ENCODE peak calls at places on chromosomes 12 and 14, in six cellular contexts. One of them, this sample, is unnamed.

GRCh38 chr12:51798507-51798906 is 50.0 kb downstream of the FIGNL2 start:
- DNase-seq in hepatocyte: no peak
- DNase-seq in HTR-8/SVneo: no peak
- DNase-seq in HCT116: no peak
- DNase-seq in WERI-Rb-1: no peak
- DNase-seq in left lobe of liver: no peak
- DNase-seq in this sample: peak

GRCh38 chr12:38547586-38547985 is 231.0 kb downstream of the ALG10B start:
- DNase-seq in WERI-Rb-1: no peak
- DNase-seq in HCT116: no peak
- DNase-seq in HTR-8/SVneo: no peak
- DNase-seq in hepatocyte: no peak
- DNase-seq in left lobe of liver: no peak
- DNase-seq in this sample: no peak

GRCh38 chr12:117900561-117900960 is 68.2 kb downstream of the KSR2 start:
- DNase-seq in left lobe of liver: no peak
- DNase-seq in HCT116: no peak
- DNase-seq in WERI-Rb-1: no peak
- DNase-seq in hepatocyte: no peak
- DNase-seq in HTR-8/SVneo: peak
- DNase-seq in this sample: peak

GRCh38 chr12:103327676-103328075 is 168.1 kb downstream of the C12orf42 start:
- DNase-seq in HTR-8/SVneo: no peak
- DNase-seq in HCT116: no peak
- DNase-seq in hepatocyte: no peak
- DNase-seq in WERI-Rb-1: no peak
- DNase-seq in left lobe of liver: no peak
- DNase-seq in this sample: no peak

GRCh38 chr12:12172106-12172511 is 94.7 kb downstream of the LRP6 start:
- DNase-seq in WERI-Rb-1: no peak
- DNase-seq in left lobe of liver: no peak
- DNase-seq in hepatocyte: peak
- DNase-seq in HCT116: no peak
- DNase-seq in HTR-8/SVneo: no peak
- DNase-seq in this sample: no peak

GRCh38 chr12:724194-724855 is 28.1 kb upstream of the WNK1 start:
- DNase-seq in WERI-Rb-1: no peak
- DNase-seq in HTR-8/SVneo: no peak
- DNase-seq in HCT116: peak
- DNase-seq in left lobe of liver: no peak
- DNase-seq in hepatocyte: no peak
- DNase-seq in this sample: peak

GRCh38 chr12:3077572-3078081 is 448 bp downstream of the TSPAN9 start:
- DNase-seq in HCT116: no peak
- DNase-seq in WERI-Rb-1: no peak
- DNase-seq in left lobe of liver: no peak
- DNase-seq in hepatocyte: peak
- DNase-seq in HTR-8/SVneo: peak
- DNase-seq in this sample: no peak

GRCh38 chr12:93300611-93301021 is 77.1 kb upstream of the NUDT4 start:
- DNase-seq in left lobe of liver: no peak
- DNase-seq in HCT116: no peak
- DNase-seq in hepatocyte: peak
- DNase-seq in HTR-8/SVneo: no peak
- DNase-seq in WERI-Rb-1: no peak
- DNase-seq in this sample: no peak

GRCh38 chr12:86550222-86551145 is 294.3 kb upstream of the MGAT4C start:
- DNase-seq in HTR-8/SVneo: no peak
- DNase-seq in left lobe of liver: no peak
- DNase-seq in WERI-Rb-1: no peak
- DNase-seq in HCT116: no peak
- DNase-seq in hepatocyte: no peak
- DNase-seq in this sample: no peak

GRCh38 chr12:52313461-52313860 is 7.7 kb downstream of the KRT83 start:
- DNase-seq in HTR-8/SVneo: no peak
- DNase-seq in hepatocyte: no peak
- DNase-seq in WERI-Rb-1: no peak
- DNase-seq in left lobe of liver: no peak
- DNase-seq in HCT116: no peak
- DNase-seq in this sample: no peak

GRCh38 chr14:23071244-23071974 is 14.1 kb upstream of the CDH24 start:
- DNase-seq in HCT116: no peak
- DNase-seq in HTR-8/SVneo: peak
- DNase-seq in hepatocyte: peak
- DNase-seq in left lobe of liver: peak
- DNase-seq in WERI-Rb-1: peak
- DNase-seq in this sample: peak

GRCh38 chr12:10395390-10395998 is 5.7 kb upstream of the KLRK1 start:
- DNase-seq in HCT116: no peak
- DNase-seq in HTR-8/SVneo: peak
- DNase-seq in hepatocyte: peak
- DNase-seq in WERI-Rb-1: no peak
- DNase-seq in left lobe of liver: no peak
- DNase-seq in this sample: peak

GRCh38 chr14:74571901-74572828 is 39.9 kb downstream of the LTBP2 start:
- DNase-seq in HTR-8/SVneo: peak
- DNase-seq in HCT116: peak
- DNase-seq in WERI-Rb-1: peak
- DNase-seq in left lobe of liver: no peak
- DNase-seq in hepatocyte: peak
- DNase-seq in this sample: peak

GRCh38 chr14:99653618-99654017 is 8.7 kb downstream of the HHIPL1 start:
- DNase-seq in WERI-Rb-1: no peak
- DNase-seq in left lobe of liver: no peak
- DNase-seq in HTR-8/SVneo: no peak
- DNase-seq in hepatocyte: no peak
- DNase-seq in HCT116: no peak
- DNase-seq in this sample: no peak

This sample was measured in SW480.